ENCODE peak calls at places on chromosome 16, in ten cellular contexts. F is HFFc6; W is GM10248; N is CD4-positive, alpha-beta T cell; R is esophagus squamous epithelium; L is coronary artery; O is fibroblast of lung; U is Peyer's patch; H is cardiac muscle cell; I is D721Med. Y is an unnamed sample.

GRCh38 chr16:20300312-20301097 is 26.8 kb downstream of the GP2 start:
- DNase-seq in W (peak; percentile 69), F (peak; percentile 27), N (no peak), L (no peak), R (no peak), U (no peak), I (no peak), O (peak; percentile 7), H (peak; percentile 69), Y (no peak)

GRCh38 chr16:57084996-57085395 is 7.4 kb upstream of the CPNE2 start:
- DNase-seq in N (no peak), R (no peak), F (no peak), W (no peak), O (no peak), H (no peak), U (no peak), L (no peak), I (no peak), Y (no peak)

GRCh38 chr16:22232277-22233049 is 26.4 kb downstream of the EEF2K start:
- DNase-seq in O (peak; percentile 75), L (no peak), H (no peak), W (no peak), N (no peak), I (no peak), R (no peak), F (peak; percentile 28), U (no peak), Y (no peak)

GRCh38 chr16:79013004-79013403 is 587.5 kb downstream of the MAF start:
- DNase-seq in O (no peak), N (no peak), R (no peak), L (no peak), U (no peak), H (no peak), W (no peak), I (no peak), F (no peak), Y (no peak)

GRCh38 chr16:48441863-48442279 is 56.7 kb upstream of the SIAH1 start:
- DNase-seq in W (no peak), U (no peak), H (no peak), O (no peak), F (no peak), L (no peak), R (no peak), N (no peak), I (no peak), Y (no peak)

GRCh38 chr16:74736531-74737157 is 36.0 kb upstream of the MLKL start:
- DNase-seq in L (no peak), O (no peak), N (no peak), U (no peak), F (no peak), H (no peak), I (peak; percentile 70), W (no peak), R (no peak), Y (no peak)

GRCh38 chr16:84803146-84803545 is 16.6 kb upstream of the CRISPLD2 start:
- DNase-seq in O (no peak), R (no peak), I (no peak), F (no peak), U (no peak), W (no peak), L (no peak), N (no peak), H (no peak), Y (no peak)

GRCh38 chr16:1884155-1884760 is 12.3 kb upstream of the MEIOB start:
- DNase-seq in N (no peak), R (no peak), L (no peak), U (no peak), F (no peak), H (peak; percentile 38), O (no peak), I (no peak), W (no peak), Y (no peak)

GRCh38 chr16:11296706-11297491 is 15.8 kb upstream of the PRM1 start:
- DNase-seq in L (no peak), O (peak; percentile 56), R (no peak), I (no peak), F (no peak), U (peak; percentile 56), W (no peak), H (no peak), N (no peak), Y (no peak)

GRCh38 chr16:11296351-11296705 is 15.2 kb upstream of the PRM1 start:
- DNase-seq in F (no peak), R (no peak), W (no peak), U (no peak), O (no peak), H (no peak), L (no peak), N (no peak), I (no peak), Y (no peak)

GRCh38 chr16:11295672-11296071 is 14.5 kb upstream of the PRM1 start:
- DNase-seq in I (no peak), W (no peak), R (no peak), L (no peak), N (no peak), F (no peak), O (no peak), U (no peak), H (no peak), Y (no peak)

GRCh38 chr16:11298143-11298900 is 17.2 kb upstream of the PRM1 start:
- DNase-seq in H (no peak), W (no peak), I (no peak), U (no peak), N (no peak), O (no peak), L (no peak), R (no peak), F (no peak), Y (no peak)

GRCh38 chr16:11297492-11298142 is 16.5 kb upstream of the PRM1 start:
- DNase-seq in U (peak; percentile 92), L (peak; percentile 88), N (peak; percentile 82), I (no peak), H (peak; percentile 82), R (peak; percentile 55), O (peak; percentile 81), F (peak; percentile 23), W (peak; percentile 79), Y (no peak)
- TF ChIP-seq CTCF in U (peak; percentile 19), L (no peak), N (peak; percentile 39), I (no peak), H (no peak), R (no peak), O (no peak), F (no peak), W (no peak), Y (no peak)

DNA sequence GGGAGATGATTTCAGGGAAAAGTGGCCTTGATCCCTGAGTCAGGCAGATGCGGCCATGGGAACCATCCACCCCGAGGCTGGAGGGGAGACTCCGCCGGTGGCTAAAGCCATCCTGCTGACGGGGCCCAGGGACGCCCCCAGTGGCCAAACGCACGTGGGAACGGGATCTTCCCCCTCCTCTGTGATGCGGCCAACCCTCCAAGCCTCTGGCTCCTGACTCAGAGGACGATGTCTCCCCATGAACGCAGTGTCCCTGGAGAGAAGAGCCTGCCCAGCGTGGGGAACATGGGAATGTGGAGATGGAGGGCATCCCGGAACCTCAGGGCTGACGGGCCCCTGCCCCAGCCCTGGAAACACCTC is 25.0 kb downstream of the SLC7A5 start:
- DNase-seq in I (no peak), O (peak; percentile 49), W (no peak), H (no peak), N (no peak), L (no peak), F (peak; percentile 49), R (no peak), U (no peak), Y (no peak)
- TF ChIP-seq CTCF in I (no peak), O (no peak), W (no peak), H (no peak), N (no peak), L (no peak), F (peak; percentile 69), R (no peak), U (no peak), Y (no peak)

GRCh38 chr16:30984669-30985400 is at the start of gene HSD3B7:
- DNase-seq in H (peak; percentile 85), U (peak; percentile 82), I (peak; percentile 97), W (peak; percentile 92), O (peak; percentile 63), R (peak; percentile 24), F (peak; percentile 76), N (peak; percentile 87), L (peak; percentile 91), Y (peak; percentile 85)

GRCh38 chr16:30983898-30984610 is 953 bp upstream of the HSD3B7 start:
- DNase-seq in R (no peak), N (no peak), I (no peak), F (no peak), U (no peak), O (no peak), W (no peak), H (no peak), L (no peak), Y (no peak)

GRCh38 chr16:30987581-30988190 is 2.7 kb downstream of the HSD3B7 start:
- DNase-seq in I (no peak), L (no peak), O (no peak), R (no peak), F (no peak), U (no peak), N (no peak), W (no peak), H (no peak), Y (no peak)

GRCh38 chr16:30985401-30986128 is 558 bp downstream of the HSD3B7 start:
- DNase-seq in F (peak; percentile 12), N (no peak), I (no peak), W (no peak), H (no peak), O (no peak), L (no peak), U (no peak), R (no peak), Y (no peak)

DNA sequence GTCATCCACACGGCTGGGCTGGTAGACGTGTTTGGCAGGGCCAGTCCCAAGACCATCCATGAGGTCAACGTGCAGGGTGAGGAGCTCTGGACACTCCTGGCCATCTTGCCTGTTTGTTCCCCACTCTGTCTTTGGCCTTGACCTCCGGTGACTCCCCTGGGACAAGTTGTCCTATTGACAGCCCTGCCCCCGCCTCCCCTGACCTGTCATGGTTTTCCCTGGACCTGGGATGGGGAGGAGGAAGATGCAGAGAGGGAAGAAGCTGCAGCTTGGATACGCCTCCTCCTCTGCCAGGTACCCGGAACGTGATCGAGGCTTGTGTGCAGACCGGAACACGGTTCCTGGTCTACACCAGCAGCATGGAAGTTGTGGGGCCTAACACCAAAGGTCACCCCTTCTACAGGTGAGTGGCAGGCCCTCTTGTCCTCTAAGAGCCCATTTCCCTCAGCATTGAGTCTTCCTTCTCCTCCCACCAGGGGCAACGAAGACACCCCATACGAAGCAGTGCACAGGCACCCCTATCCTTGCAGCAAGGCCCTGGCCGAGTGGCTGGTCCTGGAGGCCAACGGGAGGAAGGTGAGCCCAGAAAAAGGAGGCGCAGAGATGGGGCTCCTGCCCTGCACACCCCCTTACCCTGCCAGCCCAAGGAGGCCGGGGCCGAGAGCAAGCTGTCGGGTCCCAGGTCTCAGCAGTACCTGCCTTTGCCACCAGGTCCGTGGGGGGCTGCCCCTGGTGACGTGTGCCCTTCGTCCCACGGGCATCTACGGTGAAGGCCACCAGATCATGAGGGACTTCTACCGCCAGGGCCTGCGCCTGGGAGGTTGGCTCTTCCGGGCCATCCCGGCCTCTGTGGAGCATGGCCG is 1.4 kb downstream of the HSD3B7 start:
- DNase-seq in N (no peak), F (no peak), L (no peak), R (no peak), H (no peak), O (no peak), W (no peak), I (no peak), U (no peak), Y (no peak)
- TF ChIP-seq CTCF in N (no peak), F (peak; percentile 45), L (no peak), R (no peak), H (no peak), O (no peak), W (no peak), I (no peak), U (no peak), Y (peak; percentile 23)

GRCh38 chr16:69143116-69143515 is 10.7 kb downstream of the UTP4 start:
- DNase-seq in F (no peak), I (no peak), R (no peak), N (no peak), W (no peak), O (no peak), L (no peak), H (no peak), U (no peak), Y (no peak)
- TF ChIP-seq CTCF in F (peak; percentile 44), I (no peak), R (no peak), N (no peak), W (no peak), O (no peak), L (no peak), H (no peak), U (no peak), Y (no peak)